ENCODE peak calls at places on chromosomes 3 and 15, in five cellular contexts. G is mucosa of descending colon, Z is AG10803, E is BJ, B is ovary. A is an unnamed sample.

GRCh38 chr3:20099020-20099539 is 58.8 kb downstream of the KAT2B start:
- DNase-seq in G (no peak), Z (no peak), E (no peak), B (no peak), A (no peak)

GRCh38 chr15:50148362-50148963 is 29.4 kb upstream of the ATP8B4 start:
- DNase-seq in G (no peak), Z (peak; percentile 69), E (no peak), B (no peak), A (peak; percentile 51)

GRCh38 chr15:93955197-93955596 is 276.2 kb upstream of the MCTP2 start:
- DNase-seq in G (no peak), Z (no peak), E (no peak), B (no peak), A (no peak)

GRCh38 chr3:159273608-159274007 is 471.8 kb downstream of the MFSD1 start:
- DNase-seq in G (peak; percentile 30), Z (peak; percentile 41), E (no peak), B (no peak), A (no peak)

GRCh38 chr3:23341147-23341838 is 138.2 kb downstream of the UBE2E2 start:
- DNase-seq in G (no peak), Z (no peak), E (no peak), B (no peak), A (no peak)

GRCh38 chr3:190048831-190049541 is 71.7 kb downstream of the P3H2 start:
- DNase-seq in G (no peak), Z (peak; percentile 74), E (peak; percentile 49), B (peak; percentile 39), A (peak; percentile 88)

GRCh38 chr3:98329392-98330124 is 24.1 kb upstream of the OR5K4 start:
- DNase-seq in G (no peak), Z (peak; percentile 52), E (no peak), B (no peak), A (peak; percentile 48)

GRCh38 chr15:67039349-67040075 is 25.9 kb upstream of the SMAD3 start:
- DNase-seq in G (no peak), Z (no peak), E (no peak), B (no peak), A (no peak)

GRCh38 chr3:195083659-195084058 is 187.3 kb downstream of the XXYLT1 start:
- DNase-seq in G (peak; percentile 12), Z (no peak), E (no peak), B (no peak), A (no peak)

GRCh38 chr3:104628185-104628789 is 738.4 kb upstream of the ALCAM start:
- DNase-seq in G (no peak), Z (peak; percentile 63), E (no peak), B (no peak), A (peak; percentile 39)

GRCh38 chr15:90086868-90087268 is 15.4 kb downstream of the IDH2 start:
- DNase-seq in G (peak; percentile 71), Z (peak; percentile 20), E (no peak), B (no peak), A (no peak)

GRCh38 chr15:34282384-34282783 is 55.2 kb downstream of the SLC12A6 start:
- DNase-seq in G (no peak), Z (no peak), E (no peak), B (no peak), A (no peak)

GRCh38 chr3:53040361-53040820 is 5.5 kb downstream of the SFMBT1 start:
- DNase-seq in G (no peak), Z (peak; percentile 67), E (no peak), B (no peak), A (no peak)

GRCh38 chr3:112002458-112002971 is 3.8 kb downstream of the TAGLN3 start:
- DNase-seq in G (no peak), Z (no peak), E (no peak), B (no peak), A (peak; percentile 38)

GRCh38 chr3:66362541-66362941 is 138.3 kb downstream of the LRIG1 start:
- DNase-seq in G (no peak), Z (peak; percentile 82), E (peak; percentile 50), B (no peak), A (no peak)
- H3K4me3 ChIP-seq in G (no peak overlapping the region), Z (no peak overlapping the region), E (no peak overlapping the region), B (no peak overlapping the region), A (no peak overlapping the region)

DNA sequence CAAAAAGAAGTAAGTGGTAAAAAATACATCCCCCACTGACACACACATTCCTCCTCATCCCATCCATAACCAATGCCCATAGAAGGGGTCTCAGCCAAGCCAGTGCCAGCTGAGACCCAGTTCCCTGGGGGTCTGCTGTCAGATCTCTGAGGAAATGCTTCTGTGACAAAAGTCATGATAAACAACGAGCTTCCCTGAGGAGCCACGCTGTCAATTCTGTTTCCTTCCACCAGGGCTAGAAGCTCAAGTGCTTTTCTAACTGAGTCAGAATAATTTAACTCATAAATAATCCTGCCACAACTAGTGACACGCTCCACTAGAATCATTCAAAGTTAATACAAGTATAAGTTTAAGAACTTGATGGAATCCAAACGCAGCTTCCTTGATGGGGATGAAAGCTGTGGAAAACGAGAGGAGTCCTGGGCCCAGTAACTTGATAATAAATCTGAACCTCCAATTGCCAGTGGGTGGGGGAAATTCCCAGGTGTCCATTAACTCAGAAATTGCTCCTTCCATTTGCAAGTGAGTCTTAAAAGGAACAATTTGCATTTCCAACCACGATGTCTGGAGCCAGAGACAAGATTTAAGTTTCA is 348.7 kb upstream of the LMCD1 start:
- DNase-seq in G (no peak), Z (no peak), E (no peak), B (no peak), A (no peak)
- TF ChIP-seq CTCF in G (no peak), Z (no peak), E (no peak), B (no peak), A (no peak)

GRCh38 chr15:56969265-56969895 is 50.9 kb downstream of the TCF12 start:
- DNase-seq in G (no peak), Z (no peak), E (no peak), B (no peak), A (no peak)
- H3K4me3 ChIP-seq in G (no peak overlapping the region), Z (no peak overlapping the region), E (no peak overlapping the region), B (no peak overlapping the region), A (no peak overlapping the region)

GRCh38 chr3:157859541-157859940 is 246.7 kb downstream of the SHOX2 start:
- DNase-seq in G (no peak), Z (no peak), E (no peak), B (no peak), A (no peak)

GRCh38 chr3:157871248-157871647 is 235.0 kb downstream of the SHOX2 start:
- DNase-seq in G (no peak), Z (no peak), E (no peak), B (no peak), A (no peak)

GRCh38 chr3:157868168-157868567 is 238.1 kb downstream of the SHOX2 start:
- DNase-seq in G (no peak), Z (peak; percentile 93), E (peak; percentile 62), B (no peak), A (peak; percentile 63)

GRCh38 chr3:157868881-157869280 is 237.3 kb downstream of the SHOX2 start:
- DNase-seq in G (no peak), Z (no peak), E (no peak), B (no peak), A (no peak)

GRCh38 chr3:157865449-157865862 is 240.8 kb downstream of the SHOX2 start:
- DNase-seq in G (peak; percentile 76), Z (no peak), E (no peak), B (no peak), A (no peak)
- TF ChIP-seq CTCF in G (peak; percentile 58), Z (peak; percentile 16), E (peak; percentile 38), B (no peak), A (peak; percentile 37)

GRCh38 chr3:160481856-160482255 is 32.3 kb upstream of the TRIM59 start:
- DNase-seq in G (no peak), Z (no peak), E (no peak), B (no peak), A (no peak)

GRCh38 chr3:160486459-160486869 is 36.9 kb upstream of the TRIM59 start:
- DNase-seq in G (no peak), Z (peak; percentile 71), E (no peak), B (no peak), A (peak; percentile 29)

GRCh38 chr3:160482796-160483195 is 33.2 kb upstream of the TRIM59 start:
- DNase-seq in G (no peak), Z (no peak), E (no peak), B (no peak), A (peak; percentile 53)

GRCh38 chr3:160490166-160490565 is 40.6 kb upstream of the TRIM59 start:
- DNase-seq in G (no peak), Z (no peak), E (no peak), B (no peak), A (no peak)

GRCh38 chr3:160485931-160486330 is 36.3 kb upstream of the TRIM59 start:
- DNase-seq in G (no peak), Z (no peak), E (no peak), B (no peak), A (no peak)
- H3K4me3 ChIP-seq in G (no peak overlapping the region), Z (peak overlapping the region; percentile 50), E (peak overlapping the region; percentile 21), B (no peak overlapping the region), A (peak overlapping the region; percentile 37)

GRCh38 chr3:185308126-185308754 is 54.4 kb upstream of the EHHADH start:
- DNase-seq in G (no peak), Z (peak; percentile 61), E (no peak), B (no peak), A (peak; percentile 76)
- TF ChIP-seq CTCF in G (peak; percentile 74), Z (peak; percentile 90), E (peak; percentile 89), B (no peak), A (peak; percentile 80)

A was measured in foreskin fibroblast.